ENCODE peak calls at places on chromosomes 7 and 10, in five cellular contexts. T is Caco-2; G is EH; K is AG04450; F is naive thymus-derived CD4-positive, alpha-beta T cell. O is an unnamed sample.
A peak's percentile ranks its signal among the peaks of the same experiment; 100 is the strongest.

GRCh38 chr10:102451105-102451969 is at the start of gene C10orf95:
- DNase-seq in T (no peak), G (no peak), K (no peak), F (no peak), O (peak; percentile 22)

GRCh38 chr7:118771672-118772071 is 547.2 kb downstream of the ANKRD7 start:
- DNase-seq in T (no peak), G (no peak), K (no peak), F (no peak), O (no peak)

GRCh38 chr7:8254667-8255066 is 7.3 kb downstream of the ICA1 start:
- DNase-seq in T (no peak), G (no peak), K (no peak), F (no peak), O (no peak)

GRCh38 chr7:8435120-8435519 is 1.7 kb downstream of the NXPH1 start:
- DNase-seq in T (no peak), G (no peak), K (no peak), F (no peak), O (no peak)

GRCh38 chr7:129188892-129189660 is 643 bp downstream of the SMO start:
- DNase-seq in T (peak; percentile 44), G (peak; percentile 51), K (no peak), F (no peak), O (peak; percentile 71)

GRCh38 chr10:56346845-56347415 is 14.1 kb downstream of the ZWINT start:
- DNase-seq in T (no peak), G (peak; percentile 32), K (no peak), F (no peak), O (no peak)

GRCh38 chr10:71079761-71080380 is 132.5 kb upstream of the UNC5B start:
- DNase-seq in T (no peak), G (no peak), K (no peak), F (no peak), O (no peak)

GRCh38 chr10:110016037-110016436 is 8.3 kb downstream of the ADD3 start:
- DNase-seq in T (peak; percentile 41), G (peak; percentile 50), K (no peak), F (no peak), O (no peak)

GRCh38 chr10:90318659-90319058 is 539.2 kb downstream of the HTR7 start:
- DNase-seq in T (no peak), G (no peak), K (no peak), F (no peak), O (no peak)

GRCh38 chr7:149161241-149161848 is 14.1 kb downstream of the ZNF398 start:
- DNase-seq in T (no peak), G (peak; percentile 61), K (no peak), F (no peak), O (no peak)

GRCh38 chr7:36034020-36034419 is 119.0 kb upstream of the EEPD1 start:
- DNase-seq in T (no peak), G (peak; percentile 90), K (no peak), F (no peak), O (peak; percentile 23)

GRCh38 chr7:135282621-135283295 is 49.1 kb downstream of the STRA8 start:
- DNase-seq in T (no peak), G (no peak), K (no peak), F (no peak), O (no peak)

GRCh38 chr10:17062493-17063487 is 66.8 kb downstream of the CUBN start:
- DNase-seq in T (no peak), G (peak; percentile 89), K (peak; percentile 59), F (no peak), O (peak; percentile 89)

GRCh38 chr10:107971973-107972372 is 807.5 kb upstream of the SORCS1 start:
- DNase-seq in T (no peak), G (peak; percentile 6), K (no peak), F (no peak), O (peak; percentile 51)

GRCh38 chr10:30378607-30379006 is 29.5 kb upstream of the MTPAP start:
- DNase-seq in T (no peak), G (peak; percentile 16), K (no peak), F (no peak), O (peak; percentile 30)

GRCh38 chr7:105713488-105714465 is 132.5 kb upstream of the EFCAB10 start:
- DNase-seq in T (no peak), G (peak; percentile 78), K (no peak), F (no peak), O (peak; percentile 54)

GRCh38 chr7:155374276-155375252 is 76.9 kb downstream of the INSIG1 start:
- DNase-seq in T (no peak), G (no peak), K (no peak), F (no peak), O (no peak)

GRCh38 chr7:20509892-20510645 is 105.4 kb upstream of the ABCB5 start:
- DNase-seq in T (no peak), G (no peak), K (no peak), F (no peak), O (no peak)

GRCh38 chr7:75698358-75698757 is 40.4 kb downstream of the HIP1 start:
- DNase-seq in T (no peak), G (no peak), K (no peak), F (no peak), O (no peak)

O was measured in adipocyte.